ENCODE peak calls at places on chromosome 10, in eight cellular contexts. F is adrenal gland, U is body of pancreas, B is A549, N is heart left ventricle, Z is IMR-90, H is stomach, E is uterus. T is an unnamed sample.

GRCh38 chr10:49601857-49602256 is 8.3 kb upstream of the SLC18A3 start:
- DNase-seq in Z (peak; percentile 9), E (no peak), F (no peak), H (peak; percentile 22), U (no peak), N (no peak), B (no peak), T (no peak)

GRCh38 chr10:1251769-1252168 is 195.6 kb downstream of the WDR37 start:
- DNase-seq in B (no peak), H (no peak), E (no peak), N (no peak), F (no peak), U (no peak), Z (no peak), T (no peak)

GRCh38 chr10:124152139-124152780 is 58.9 kb upstream of the CHST15 start:
- DNase-seq in U (peak; percentile 18), E (no peak), Z (peak; percentile 19), B (peak; percentile 81), N (no peak), H (peak; percentile 55), F (peak; percentile 41), T (peak; percentile 49)

GRCh38 chr10:97713351-97713827 is at the start of gene MARVELD1:
- DNase-seq in E (peak; percentile 92), B (peak; percentile 81), Z (peak; percentile 77), U (peak; percentile 36), H (no peak), N (peak; percentile 84), F (peak; percentile 41), T (peak; percentile 70)

GRCh38 chr10:129764901-129765663 is 199.0 kb downstream of the EBF3 start:
- DNase-seq in B (no peak), H (peak; percentile 20), E (peak; percentile 6), Z (no peak), F (no peak), N (peak; percentile 12), U (no peak), T (peak; percentile 1)

GRCh38 chr10:59688921-59689351 is 20.7 kb downstream of the SLC16A9 start:
- DNase-seq in H (no peak), B (no peak), U (no peak), N (no peak), E (no peak), F (no peak), Z (no peak), T (peak; percentile 56)

GRCh38 chr10:28463676-28464395 is 69.1 kb upstream of the WAC start:
- DNase-seq in N (no peak), Z (no peak), B (no peak), E (no peak), H (peak; percentile 83), F (no peak), U (peak; percentile 64), T (peak; percentile 46)

GRCh38 chr10:45442670-45443069 is 68.7 kb downstream of the ALOX5 start:
- DNase-seq in H (no peak), F (no peak), Z (no peak), N (no peak), U (no peak), E (no peak), B (no peak), T (no peak)

GRCh38 chr10:19785366-19785765 is 30.9 kb upstream of the PLXDC2 start:
- DNase-seq in E (no peak), Z (no peak), H (no peak), F (no peak), U (no peak), B (no peak), N (no peak), T (no peak)

GRCh38 chr10:58239561-58240169 is 28.0 kb downstream of the IPMK start:
- DNase-seq in E (no peak), U (no peak), Z (no peak), F (no peak), H (no peak), B (no peak), N (no peak), T (no peak)

GRCh38 chr10:111600772-111601171 is 523.9 kb downstream of the ADRA2A start:
- DNase-seq in F (peak; percentile 88), U (peak; percentile 83), H (no peak), E (no peak), B (no peak), N (peak; percentile 22), Z (no peak), T (peak; percentile 50)

GRCh38 chr10:76026176-76026771 is 594.9 kb downstream of the LRMDA start:
- DNase-seq in E (no peak), N (no peak), F (no peak), U (no peak), Z (no peak), H (no peak), B (no peak), T (no peak)

GRCh38 chr10:93445097-93445960 is 36.8 kb downstream of the MYOF start:
- DNase-seq in F (peak; percentile 84), N (peak; percentile 82), Z (peak; percentile 98), U (peak; percentile 100), H (peak; percentile 97), B (peak; percentile 99), E (peak; percentile 94), T (peak; percentile 89)

GRCh38 chr10:782751-783648 is 93.5 kb upstream of the DIP2C start:
- DNase-seq in B (no peak), F (no peak), E (no peak), Z (no peak), N (no peak), H (peak; percentile 24), U (no peak), T (peak; percentile 4)

GRCh38 chr10:3692331-3692860 is 92.6 kb downstream of the KLF6 start:
- DNase-seq in B (no peak), H (no peak), Z (no peak), U (no peak), F (peak; percentile 40), E (peak; percentile 67), N (no peak), T (no peak)

GRCh38 chr10:32084484-32084883 is 28.3 kb upstream of the KIF5B start:
- DNase-seq in B (no peak), H (no peak), U (no peak), Z (no peak), F (no peak), E (no peak), N (peak; percentile 31), T (no peak)

GRCh38 chr10:33032354-33033254 is 74.6 kb upstream of the ITGB1 start:
- DNase-seq in N (no peak), F (no peak), U (no peak), H (no peak), E (no peak), Z (peak; percentile 79), B (peak; percentile 75), T (no peak)

GRCh38 chr10:101031796-101032636 is 982 bp downstream of the SFXN3 start:
- DNase-seq in B (peak; percentile 65), U (peak; percentile 70), F (peak; percentile 74), N (peak; percentile 90), H (peak; percentile 79), E (peak; percentile 69), Z (peak; percentile 63), T (peak; percentile 86)

GRCh38 chr10:77979221-77979620 is 50.1 kb downstream of the POLR3A start:
- DNase-seq in U (no peak), E (no peak), B (no peak), N (no peak), H (no peak), Z (no peak), F (no peak), T (no peak)

GRCh38 chr10:100201549-100201948 is 15.7 kb upstream of the ERLIN1 start:
- DNase-seq in B (no peak), N (no peak), F (no peak), U (no peak), E (no peak), Z (no peak), H (no peak), T (no peak)

GRCh38 chr10:42998481-42999384 is 78.1 kb upstream of the RET start:
- DNase-seq in Z (no peak), U (no peak), F (no peak), B (no peak), E (no peak), H (no peak), N (peak; percentile 11), T (no peak)
- H3K27ac ChIP-seq in Z (no peak overlapping the region), U (no peak overlapping the region), F (no peak overlapping the region), B (no peak overlapping the region), E (no peak overlapping the region), H (no peak overlapping the region), N (no peak overlapping the region), T (no peak overlapping the region)

GRCh38 chr10:70672993-70673928 is 955 bp downstream of the ADAMTS14 start:
- DNase-seq in N (peak; percentile 48), U (no peak), F (peak; percentile 82), B (no peak), Z (peak; percentile 75), E (no peak), H (no peak), T (no peak)
- H3K4me3 ChIP-seq in N (peak overlapping the region; percentile 48), U (no peak overlapping the region), F (no peak overlapping the region), B (peak overlapping the region; percentile 43), Z (peak overlapping the region; percentile 38), E (no peak overlapping the region), H (peak overlapping the region; percentile 48), T (peak overlapping the region; percentile 35)

GRCh38 chr10:104300002-104300735 is 31.2 kb downstream of the GSTO2 start:
- DNase-seq in N (peak; percentile 78), Z (peak; percentile 100), F (peak; percentile 66), B (peak; percentile 24), E (peak; percentile 78), H (no peak), U (no peak), T (no peak)
- TF ChIP-seq POLR2A in N (peak; percentile 35), Z (peak; percentile 83), F (no peak), B (no peak), E (no peak), H (no peak), U (no peak), T (no peak)

GRCh38 chr10:95297402-95297801 is 6.6 kb upstream of the PDLIM1 start:
- DNase-seq in N (no peak), Z (no peak), B (no peak), H (no peak), U (no peak), E (no peak), F (no peak), T (no peak)

GRCh38 chr10:95295031-95295755 is 4.4 kb upstream of the PDLIM1 start:
- DNase-seq in B (no peak), E (no peak), Z (peak; percentile 60), F (peak; percentile 43), U (peak; percentile 67), N (no peak), H (peak; percentile 69), T (peak; percentile 79)

GRCh38 chr10:95291634-95292039 is 834 bp upstream of the PDLIM1 start:
- DNase-seq in Z (no peak), F (no peak), U (no peak), E (no peak), B (no peak), H (no peak), N (no peak), T (no peak)

GRCh38 chr10:95300140-95300539 is 9.3 kb upstream of the PDLIM1 start:
- DNase-seq in N (no peak), F (no peak), Z (no peak), H (no peak), U (no peak), E (no peak), B (no peak), T (no peak)

GRCh38 chr10:95296764-95297163 is 6.0 kb upstream of the PDLIM1 start:
- DNase-seq in U (no peak), E (no peak), B (no peak), F (no peak), Z (no peak), H (no peak), N (no peak), T (no peak)
- H3K27ac ChIP-seq in U (no peak overlapping the region), E (no peak overlapping the region), B (peak overlapping the region; percentile 19), F (no peak overlapping the region), Z (no peak overlapping the region), H (no peak overlapping the region), N (no peak overlapping the region), T (no peak overlapping the region)

T was measured in transverse colon.